ENCODE peak calls at places on chromosome 15, in five cellular contexts. One of them, this sample, is unnamed.

GRCh38 chr15:60120100-60120499 is 116.0 kb downstream of the FOXB1 start:
- DNase-seq in BJ: no peak
- DNase-seq in thyroid gland: no peak
- DNase-seq in HCT116: no peak
- DNase-seq in upper lobe of right lung: no peak
- DNase-seq in this sample: no peak

GRCh38 chr15:42622328-42622925 is 47.0 kb downstream of the STARD9 start:
- DNase-seq in upper lobe of right lung: no peak
- DNase-seq in thyroid gland: no peak
- DNase-seq in HCT116: no peak
- DNase-seq in BJ: no peak
- DNase-seq in this sample: no peak

GRCh38 chr15:25366058-25366457 is 72.8 kb downstream of the UBE3A start:
- DNase-seq in BJ: no peak
- DNase-seq in HCT116: no peak
- DNase-seq in upper lobe of right lung: no peak
- DNase-seq in thyroid gland: no peak
- DNase-seq in this sample: no peak

GRCh38 chr15:78640840-78641733 is at the start of gene CHRNB4:
- DNase-seq in thyroid gland: peak; percentile 40
- DNase-seq in upper lobe of right lung: no peak
- DNase-seq in BJ: no peak
- DNase-seq in HCT116: no peak
- DNase-seq in this sample: no peak

GRCh38 chr15:28992996-28993719 is 107.4 kb downstream of the APBA2 start:
- DNase-seq in upper lobe of right lung: peak; percentile 25
- DNase-seq in HCT116: no peak
- DNase-seq in BJ: no peak
- DNase-seq in thyroid gland: no peak
- DNase-seq in this sample: no peak

GRCh38 chr15:68797157-68797556 is 23.5 kb downstream of the ANP32A start:
- DNase-seq in BJ: no peak
- DNase-seq in thyroid gland: no peak
- DNase-seq in upper lobe of right lung: no peak
- DNase-seq in HCT116: no peak
- DNase-seq in this sample: no peak

GRCh38 chr15:41782486-41783271 is 8.4 kb downstream of the MAPKBP1 start:
- DNase-seq in HCT116: no peak
- DNase-seq in upper lobe of right lung: no peak
- DNase-seq in BJ: no peak
- DNase-seq in thyroid gland: no peak
- DNase-seq in this sample: no peak

GRCh38 chr15:82595766-82596165 is 51.4 kb downstream of the CPEB1 start:
- DNase-seq in upper lobe of right lung: no peak
- DNase-seq in BJ: no peak
- DNase-seq in thyroid gland: no peak
- DNase-seq in HCT116: no peak
- DNase-seq in this sample: no peak

GRCh38 chr15:38660726-38661125 is 96.1 kb upstream of the RASGRP1 start:
- DNase-seq in HCT116: no peak
- DNase-seq in thyroid gland: no peak
- DNase-seq in BJ: no peak
- DNase-seq in upper lobe of right lung: no peak
- DNase-seq in this sample: no peak

GRCh38 chr15:40982855-40983254 is 29.6 kb downstream of the CHAC1 start:
- DNase-seq in upper lobe of right lung: no peak
- DNase-seq in BJ: peak; percentile 81
- DNase-seq in thyroid gland: no peak
- DNase-seq in HCT116: no peak
- DNase-seq in this sample: peak; percentile 64

GRCh38 chr15:81071130-81071529 is 62.9 kb upstream of the CFAP161 start:
- DNase-seq in upper lobe of right lung: no peak
- DNase-seq in thyroid gland: no peak
- DNase-seq in BJ: peak; percentile 50
- DNase-seq in HCT116: no peak
- DNase-seq in this sample: peak; percentile 37

GRCh38 chr15:95409924-95410323 is 920.6 kb upstream of the NR2F2 start:
- DNase-seq in upper lobe of right lung: no peak
- DNase-seq in HCT116: no peak
- DNase-seq in BJ: no peak
- DNase-seq in thyroid gland: no peak
- DNase-seq in this sample: no peak

GRCh38 chr15:46409879-46410278 is 775.0 kb downstream of the SQOR start:
- DNase-seq in thyroid gland: no peak
- DNase-seq in BJ: no peak
- DNase-seq in upper lobe of right lung: no peak
- DNase-seq in HCT116: no peak
- DNase-seq in this sample: no peak

GRCh38 chr15:51497806-51498205 is 124.8 kb downstream of the DMXL2 start:
- DNase-seq in thyroid gland: no peak
- DNase-seq in upper lobe of right lung: no peak
- DNase-seq in BJ: no peak
- DNase-seq in HCT116: no peak
- DNase-seq in this sample: no peak

GRCh38 chr15:47288794-47289193 is 428.5 kb upstream of the SEMA6D start:
- DNase-seq in thyroid gland: no peak
- DNase-seq in upper lobe of right lung: no peak
- DNase-seq in BJ: no peak
- DNase-seq in HCT116: no peak
- DNase-seq in this sample: no peak

GRCh38 chr15:79431636-79432344 is at the start of gene MINAR1:
- DNase-seq in upper lobe of right lung: no peak
- DNase-seq in thyroid gland: peak; percentile 32
- DNase-seq in BJ: no peak
- DNase-seq in HCT116: no peak
- DNase-seq in this sample: no peak

GRCh38 chr15:78340243-78341056 is at the start of gene CRABP1:
- DNase-seq in upper lobe of right lung: no peak
- DNase-seq in thyroid gland: peak; percentile 57
- DNase-seq in BJ: no peak
- DNase-seq in HCT116: no peak
- DNase-seq in this sample: no peak

GRCh38 chr15:70179309-70179892 is 81.7 kb upstream of the TLE3 start:
- DNase-seq in BJ: no peak
- DNase-seq in upper lobe of right lung: no peak
- DNase-seq in HCT116: no peak
- DNase-seq in thyroid gland: no peak
- DNase-seq in this sample: no peak

GRCh38 chr15:48861813-48862431 is 16.0 kb upstream of the EID1 start:
- DNase-seq in HCT116: peak; percentile 58
- DNase-seq in BJ: no peak
- DNase-seq in thyroid gland: peak; percentile 9
- DNase-seq in upper lobe of right lung: no peak
- DNase-seq in this sample: peak; percentile 62

GRCh38 chr15:60172147-60172546 is 168.0 kb downstream of the FOXB1 start:
- DNase-seq in thyroid gland: no peak
- DNase-seq in upper lobe of right lung: no peak
- DNase-seq in BJ: no peak
- DNase-seq in HCT116: no peak
- DNase-seq in this sample: no peak

GRCh38 chr15:72824112-72824511 is 40.6 kb upstream of the ADPGK start:
- DNase-seq in upper lobe of right lung: no peak
- DNase-seq in thyroid gland: peak; percentile 15
- DNase-seq in BJ: no peak
- DNase-seq in HCT116: no peak
- DNase-seq in this sample: no peak

GRCh38 chr15:83659011-83659811 is 5.3 kb downstream of the ADAMTSL3 start:
- DNase-seq in BJ: no peak
- DNase-seq in upper lobe of right lung: no peak
- DNase-seq in thyroid gland: no peak
- DNase-seq in HCT116: no peak
- DNase-seq in this sample: no peak

GRCh38 chr15:57134877-57135276 is 216.4 kb downstream of the TCF12 start:
- DNase-seq in HCT116: no peak
- DNase-seq in BJ: no peak
- DNase-seq in thyroid gland: no peak
- DNase-seq in upper lobe of right lung: no peak
- DNase-seq in this sample: no peak

GRCh38 chr15:66476535-66476934 is 21.0 kb downstream of the SNAPC5 start:
- DNase-seq in BJ: no peak
- DNase-seq in HCT116: no peak
- DNase-seq in thyroid gland: no peak
- DNase-seq in upper lobe of right lung: no peak
- DNase-seq in this sample: no peak

GRCh38 chr15:76994001-76994400 is 925 bp upstream of the PSTPIP1 start:
- DNase-seq in upper lobe of right lung: peak; percentile 69
- DNase-seq in BJ: no peak
- DNase-seq in HCT116: no peak
- DNase-seq in thyroid gland: no peak
- DNase-seq in this sample: no peak

GRCh38 chr15:66941231-66941711 is 124.1 kb upstream of the SMAD3 start:
- DNase-seq in BJ: no peak
- DNase-seq in HCT116: no peak
- DNase-seq in thyroid gland: peak; percentile 45
- DNase-seq in upper lobe of right lung: no peak
- DNase-seq in this sample: no peak

GRCh38 chr15:77617507-77618285 is 15.0 kb downstream of the LINGO1 start:
- DNase-seq in HCT116: peak; percentile 13
- DNase-seq in upper lobe of right lung: no peak
- DNase-seq in BJ: no peak
- DNase-seq in thyroid gland: no peak
- DNase-seq in this sample: no peak

GRCh38 chr15:100704281-100705055 is 102.1 kb downstream of the ASB7 start:
- DNase-seq in thyroid gland: no peak
- DNase-seq in HCT116: no peak
- DNase-seq in upper lobe of right lung: peak; percentile 16
- DNase-seq in BJ: no peak
- DNase-seq in this sample: peak; percentile 61

GRCh38 chr15:100703671-100704070 is 101.3 kb downstream of the ASB7 start:
- DNase-seq in BJ: no peak
- DNase-seq in HCT116: no peak
- DNase-seq in upper lobe of right lung: peak; percentile 32
- DNase-seq in thyroid gland: no peak
- DNase-seq in this sample: no peak

GRCh38 chr15:100705065-100705464 is 102.7 kb downstream of the ASB7 start:
- DNase-seq in upper lobe of right lung: peak; percentile 20
- DNase-seq in thyroid gland: no peak
- DNase-seq in BJ: no peak
- DNase-seq in HCT116: no peak
- DNase-seq in this sample: no peak

GRCh38 chr15:100705841-100706240 is 103.5 kb downstream of the ASB7 start:
- DNase-seq in upper lobe of right lung: peak; percentile 54
- DNase-seq in thyroid gland: no peak
- DNase-seq in BJ: no peak
- DNase-seq in HCT116: no peak
- DNase-seq in this sample: no peak

DNA sequence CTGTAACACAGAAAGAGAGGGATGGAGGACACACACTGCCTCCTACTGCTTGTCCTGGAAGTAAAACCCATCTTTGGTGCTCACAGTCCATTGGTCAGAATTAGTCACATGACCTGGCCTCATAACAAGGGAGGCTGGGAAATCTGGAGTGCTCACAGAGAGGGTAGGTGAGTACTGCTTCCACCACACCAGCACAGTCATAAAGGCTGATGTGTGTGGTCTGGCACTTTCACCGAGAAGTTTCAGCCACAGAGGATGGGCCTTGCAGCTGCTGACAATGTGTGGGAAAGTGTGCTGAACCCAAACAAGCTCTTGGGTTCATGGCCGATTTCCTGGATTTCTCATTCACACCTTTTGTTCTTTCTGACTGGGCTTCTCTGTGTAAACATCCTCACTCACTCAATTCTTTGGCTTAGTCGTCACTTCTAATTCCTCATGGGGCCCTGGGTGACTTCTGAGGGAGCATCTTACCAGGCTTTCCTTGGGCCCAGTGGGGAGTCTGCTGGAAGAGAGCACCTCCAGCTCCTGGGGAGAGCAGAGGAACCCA is 100.7 kb downstream of the ASB7 start:
- DNase-seq in upper lobe of right lung: peak; percentile 10
- DNase-seq in thyroid gland: no peak
- DNase-seq in HCT116: no peak
- DNase-seq in BJ: no peak
- DNase-seq in this sample: no peak
- TF ChIP-seq CTCF in upper lobe of right lung: no peak
- TF ChIP-seq CTCF in thyroid gland: no peak
- TF ChIP-seq CTCF in HCT116: peak; percentile 11
- TF ChIP-seq CTCF in BJ: no peak
- TF ChIP-seq CTCF in this sample: no peak

DNA sequence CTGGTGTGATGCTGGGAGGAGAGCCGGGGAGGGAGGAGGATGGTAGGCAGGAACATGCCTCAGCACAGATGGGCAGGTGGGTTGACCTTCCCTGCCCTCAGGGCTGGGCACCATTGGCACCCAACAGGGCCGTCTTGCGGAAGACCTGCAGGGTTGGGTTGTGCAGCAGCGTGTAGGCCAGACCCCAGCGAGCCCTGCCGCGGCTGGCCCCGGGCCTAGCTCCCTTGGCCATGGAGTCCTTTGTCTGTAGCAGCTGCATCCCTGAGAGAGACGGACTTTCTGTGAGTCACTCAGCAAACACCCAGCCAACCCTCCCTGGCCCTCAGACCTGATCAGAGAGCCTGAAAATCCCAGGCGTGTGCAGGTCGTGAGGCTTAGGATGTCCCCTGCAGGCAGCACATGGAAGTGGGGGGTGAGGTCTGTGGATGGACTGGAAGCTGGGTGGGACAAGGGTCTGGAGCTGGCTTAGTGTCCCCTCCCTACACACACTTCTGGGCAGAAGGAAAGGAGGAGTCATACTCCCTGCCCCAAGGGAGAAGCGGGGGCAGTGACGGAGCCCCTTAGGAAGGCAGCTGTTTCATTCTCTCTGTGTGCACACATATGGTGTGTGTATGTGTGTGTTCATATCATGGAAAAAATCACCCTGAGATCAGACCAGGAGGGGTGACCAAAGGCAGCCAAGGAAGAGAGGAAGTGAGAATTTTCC is 6.6 kb downstream of the ISLR start:
- DNase-seq in BJ: no peak
- DNase-seq in HCT116: no peak
- DNase-seq in upper lobe of right lung: peak; percentile 57
- DNase-seq in thyroid gland: no peak
- DNase-seq in this sample: no peak
- TF ChIP-seq CTCF in BJ: peak; percentile 40
- TF ChIP-seq CTCF in HCT116: no peak
- TF ChIP-seq CTCF in upper lobe of right lung: no peak
- TF ChIP-seq CTCF in thyroid gland: no peak
- TF ChIP-seq CTCF in this sample: no peak

GRCh38 chr15:74843445-74843828 is 481 bp upstream of the ULK3 start:
- DNase-seq in upper lobe of right lung: no peak
- DNase-seq in BJ: no peak
- DNase-seq in HCT116: no peak
- DNase-seq in thyroid gland: no peak
- DNase-seq in this sample: no peak
- TF ChIP-seq CTCF in upper lobe of right lung: peak; percentile 29
- TF ChIP-seq CTCF in BJ: peak; percentile 1
- TF ChIP-seq CTCF in HCT116: no peak
- TF ChIP-seq CTCF in thyroid gland: no peak
- TF ChIP-seq CTCF in this sample: no peak

GRCh38 chr15:86183765-86184491 is 104.3 kb downstream of the AGBL1 start:
- DNase-seq in HCT116: no peak
- DNase-seq in upper lobe of right lung: no peak
- DNase-seq in BJ: no peak
- DNase-seq in thyroid gland: no peak
- DNase-seq in this sample: no peak

DNA sequence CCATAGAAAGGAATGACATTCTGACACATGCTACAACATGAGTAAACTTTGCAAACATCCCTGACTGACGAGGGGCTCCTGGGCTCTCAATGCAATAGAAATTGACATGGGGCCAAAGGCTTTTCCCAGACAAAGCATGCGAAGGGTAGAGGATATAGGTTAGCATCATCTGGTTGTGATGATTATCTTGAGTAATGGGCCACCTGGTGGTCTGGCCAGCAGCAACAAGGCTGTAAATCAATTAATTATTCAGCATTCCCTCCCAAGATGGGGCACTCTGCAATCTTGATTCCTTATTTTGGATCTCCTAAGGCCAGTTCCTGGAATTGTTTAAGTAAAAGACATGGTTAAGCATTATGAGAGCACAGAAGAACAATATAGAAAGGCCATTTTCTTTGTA is 99.2 kb downstream of the AGBL1 start:
- DNase-seq in upper lobe of right lung: no peak
- DNase-seq in HCT116: no peak
- DNase-seq in BJ: no peak
- DNase-seq in thyroid gland: no peak
- DNase-seq in this sample: no peak
- TF ChIP-seq CTCF in upper lobe of right lung: no peak
- TF ChIP-seq CTCF in HCT116: no peak
- TF ChIP-seq CTCF in BJ: no peak
- TF ChIP-seq CTCF in thyroid gland: no peak
- TF ChIP-seq CTCF in this sample: no peak